ENCODE peak calls at places on chromosomes 4 and X, in ten cellular contexts. Y is Panc1, D is upper lobe of left lung, P is breast epithelium, A is stomach, F is sigmoid colon, Z is HL-60, W is HCT116, U is H1, S is endothelial cell of umbilical vein. N is an unnamed sample.

GRCh38 chrX:57134702-57135101 is 2.5 kb downstream of the SPIN2A start:
- DNase-seq in Y (no peak), D (no peak), P (no peak), A (no peak), F (no peak), Z (no peak), W (no peak), U (no peak), S (no peak), N (no peak)

GRCh38 chr4:151517896-151518295 is 108.9 kb downstream of the FHIP1A start:
- DNase-seq in Y (no peak), D (no peak), P (no peak), A (no peak), F (no peak), Z (no peak), W (no peak), U (no peak), S (no peak), N (no peak)

GRCh38 chr4:122758033-122758432 is 25.5 kb downstream of the BBS12 start:
- DNase-seq in Y (peak), D (no peak), P (no peak), A (no peak), F (no peak), Z (no peak), W (peak), U (no peak), S (peak), N (no peak)

GRCh38 chr4:152454398-152455011 is 81.4 kb downstream of the FBXW7 start:
- DNase-seq in Y (no peak), D (no peak), P (no peak), A (no peak), F (no peak), Z (no peak), W (no peak), U (no peak), S (peak), N (no peak)

GRCh38 chrX:153649178-153649914 is 2.3 kb downstream of the DUSP9 start:
- DNase-seq in Y (no peak), D (peak), P (peak), A (no peak), F (peak), Z (peak), W (no peak), U (no peak), S (no peak), N (no peak)

GRCh38 chr4:125719987-125720386 is 405.2 kb downstream of the FAT4 start:
- DNase-seq in Y (peak), D (no peak), P (no peak), A (no peak), F (no peak), Z (no peak), W (peak), U (no peak), S (peak), N (no peak)

GRCh38 chrX:149829751-149830191 is 48.0 kb downstream of the MAGEA9 start:
- DNase-seq in Y (no peak), D (no peak), P (no peak), A (no peak), F (no peak), Z (no peak), W (no peak), U (no peak), S (no peak), N (no peak)

GRCh38 chr4:168264903-168265302 is 53.6 kb downstream of the DDX60 start:
- DNase-seq in Y (no peak), D (no peak), P (no peak), A (no peak), F (no peak), Z (no peak), W (no peak), U (no peak), S (no peak), N (no peak)

GRCh38 chrX:123169247-123169901 is 14.7 kb upstream of the GRIA3 start:
- DNase-seq in Y (no peak), D (no peak), P (no peak), A (no peak), F (no peak), Z (no peak), W (peak), U (no peak), S (peak), N (no peak)

GRCh38 chr4:53645108-53645507 is 53.8 kb upstream of the LNX1 start:
- DNase-seq in Y (no peak), D (no peak), P (no peak), A (no peak), F (no peak), Z (no peak), W (no peak), U (no peak), S (no peak), N (no peak)

GRCh38 chr4:186244835-186245234 is 17.5 kb downstream of the KLKB1 start:
- DNase-seq in Y (no peak), D (no peak), P (no peak), A (no peak), F (no peak), Z (no peak), W (no peak), U (no peak), S (no peak), N (no peak)

GRCh38 chr4:147635348-147635747 is 18.2 kb downstream of the TMEM184C start:
- DNase-seq in Y (no peak), D (no peak), P (no peak), A (no peak), F (no peak), Z (no peak), W (no peak), U (no peak), S (no peak), N (no peak)

GRCh38 chr4:25950476-25951389 is 36.7 kb downstream of the SMIM20 start:
- DNase-seq in Y (no peak), D (no peak), P (no peak), A (no peak), F (no peak), Z (no peak), W (no peak), U (no peak), S (no peak), N (no peak)

GRCh38 chr4:85681194-85681803 is 206.3 kb downstream of the ARHGAP24 start:
- DNase-seq in Y (peak), D (no peak), P (no peak), A (no peak), F (peak), Z (peak), W (no peak), U (no peak), S (no peak), N (no peak)

GRCh38 chr4:151857368-151857767 is 96.6 kb upstream of the GATB start:
- DNase-seq in Y (no peak), D (no peak), P (no peak), A (no peak), F (no peak), Z (no peak), W (no peak), U (no peak), S (peak), N (no peak)

GRCh38 chrX:130916636-130917422 is 13.8 kb upstream of the ENOX2 start:
- DNase-seq in Y (peak), D (no peak), P (no peak), A (peak), F (no peak), Z (peak), W (peak), U (no peak), S (peak), N (peak)

GRCh38 chrX:128929281-128930057 is 593.8 kb downstream of the SMARCA1 start:
- DNase-seq in Y (no peak), D (no peak), P (no peak), A (peak), F (no peak), Z (no peak), W (no peak), U (no peak), S (no peak), N (peak)

GRCh38 chr4:139330283-139330682 is 28.0 kb upstream of the NDUFC1 start:
- DNase-seq in Y (no peak), D (no peak), P (no peak), A (no peak), F (no peak), Z (no peak), W (no peak), U (no peak), S (no peak), N (no peak)

GRCh38 chr4:139337612-139338011 is 35.3 kb upstream of the NDUFC1 start:
- DNase-seq in Y (no peak), D (no peak), P (no peak), A (no peak), F (no peak), Z (no peak), W (no peak), U (no peak), S (no peak), N (no peak)

GRCh38 chr4:139331185-139331584 is 28.9 kb upstream of the NDUFC1 start:
- DNase-seq in Y (no peak), D (no peak), P (no peak), A (no peak), F (no peak), Z (no peak), W (no peak), U (no peak), S (no peak), N (no peak)

GRCh38 chr4:139329665-139330200 is 27.5 kb upstream of the NDUFC1 start:
- DNase-seq in Y (no peak), D (no peak), P (no peak), A (no peak), F (no peak), Z (no peak), W (no peak), U (no peak), S (no peak), N (no peak)

GRCh38 chr4:139333046-139333445 is 30.8 kb upstream of the NDUFC1 start:
- DNase-seq in Y (no peak), D (no peak), P (no peak), A (no peak), F (no peak), Z (no peak), W (no peak), U (no peak), S (no peak), N (no peak)
- TF ChIP-seq POLR2AphosphoS5 in Y (no peak), D (no peak), P (no peak), A (no peak), F (no peak), Z (no peak), W (no peak), U (no peak), S (no peak), N (no peak)

DNA sequence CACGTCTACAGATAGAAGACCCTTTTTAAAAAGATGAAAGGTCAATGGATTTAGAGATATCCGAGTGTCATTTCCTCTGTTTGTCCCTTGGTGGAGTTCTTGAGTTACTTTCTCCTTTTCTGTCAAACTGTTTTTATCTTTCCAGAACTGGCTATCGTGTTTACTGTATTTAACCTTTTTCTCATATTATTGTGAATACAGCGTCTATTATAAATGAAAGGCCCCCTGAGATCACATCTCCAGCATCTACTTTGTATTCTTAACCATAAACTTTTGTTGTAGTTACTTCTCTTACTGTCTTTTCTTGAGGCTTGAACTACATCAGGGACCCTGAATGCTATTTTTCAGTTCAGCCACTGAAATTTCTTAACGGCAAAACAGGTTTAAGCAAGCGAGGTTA is 4.0 kb upstream of the PCDH7 start:
- DNase-seq in Y (no peak), D (no peak), P (no peak), A (no peak), F (no peak), Z (no peak), W (peak), U (no peak), S (peak), N (no peak)
- TF ChIP-seq CTCF in Y (peak), D (no peak), P (peak), A (no peak), F (peak), Z (no peak), W (peak), U (peak), S (peak), N (no peak)

DNA sequence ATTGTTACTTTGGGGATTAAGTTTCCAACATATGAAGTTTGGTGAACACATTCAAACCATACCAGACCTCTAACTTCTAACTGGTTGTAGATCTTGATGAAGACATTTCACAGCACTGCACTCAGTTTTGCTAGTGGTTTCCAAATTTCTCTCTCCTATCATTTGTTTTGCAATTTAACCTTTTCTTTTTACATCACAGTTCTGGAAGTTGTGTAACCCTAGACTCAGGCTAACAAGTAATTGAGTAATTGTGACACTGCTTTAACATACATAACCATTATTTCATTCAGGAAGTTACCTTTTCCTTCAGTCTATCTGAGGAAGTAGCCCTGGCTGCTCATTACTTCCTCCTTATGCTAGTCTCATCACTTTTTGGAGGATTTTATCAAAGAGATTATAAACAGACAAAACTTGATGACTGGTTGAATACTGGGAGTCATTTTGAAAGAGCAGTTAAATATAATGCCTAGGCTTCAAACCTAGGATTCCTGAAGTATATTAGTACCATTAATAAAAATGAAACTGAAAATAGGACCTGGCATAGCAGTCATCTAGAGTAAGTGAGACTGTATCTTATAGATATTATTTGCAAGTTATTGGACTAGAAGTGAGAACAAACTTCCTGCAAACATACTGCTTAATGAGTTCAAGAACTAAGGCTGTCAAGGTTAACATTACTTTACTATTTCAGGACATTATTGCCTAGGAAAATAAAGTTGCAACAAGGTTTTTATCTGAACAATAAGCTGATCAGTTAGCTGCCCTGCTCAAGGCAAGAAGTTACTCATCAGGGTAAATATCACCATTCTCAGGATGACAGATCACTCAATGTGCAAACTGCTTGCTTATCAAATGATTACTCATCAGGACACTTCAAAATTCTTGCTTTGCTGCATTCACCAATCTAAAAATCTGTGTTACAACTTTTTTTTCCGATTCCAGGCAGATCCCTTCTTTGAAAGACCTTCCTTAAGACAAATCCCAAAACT is 25.6 kb upstream of the TEX13C start:
- DNase-seq in Y (no peak), D (no peak), P (no peak), A (no peak), F (no peak), Z (peak), W (no peak), U (no peak), S (no peak), N (no peak)
- H3K4me3 ChIP-seq in Y (no peak), D (no peak), P (no peak), A (no peak), F (no peak), Z (no peak), W (no peak), U (no peak), S (no peak), N (no peak)

DNA sequence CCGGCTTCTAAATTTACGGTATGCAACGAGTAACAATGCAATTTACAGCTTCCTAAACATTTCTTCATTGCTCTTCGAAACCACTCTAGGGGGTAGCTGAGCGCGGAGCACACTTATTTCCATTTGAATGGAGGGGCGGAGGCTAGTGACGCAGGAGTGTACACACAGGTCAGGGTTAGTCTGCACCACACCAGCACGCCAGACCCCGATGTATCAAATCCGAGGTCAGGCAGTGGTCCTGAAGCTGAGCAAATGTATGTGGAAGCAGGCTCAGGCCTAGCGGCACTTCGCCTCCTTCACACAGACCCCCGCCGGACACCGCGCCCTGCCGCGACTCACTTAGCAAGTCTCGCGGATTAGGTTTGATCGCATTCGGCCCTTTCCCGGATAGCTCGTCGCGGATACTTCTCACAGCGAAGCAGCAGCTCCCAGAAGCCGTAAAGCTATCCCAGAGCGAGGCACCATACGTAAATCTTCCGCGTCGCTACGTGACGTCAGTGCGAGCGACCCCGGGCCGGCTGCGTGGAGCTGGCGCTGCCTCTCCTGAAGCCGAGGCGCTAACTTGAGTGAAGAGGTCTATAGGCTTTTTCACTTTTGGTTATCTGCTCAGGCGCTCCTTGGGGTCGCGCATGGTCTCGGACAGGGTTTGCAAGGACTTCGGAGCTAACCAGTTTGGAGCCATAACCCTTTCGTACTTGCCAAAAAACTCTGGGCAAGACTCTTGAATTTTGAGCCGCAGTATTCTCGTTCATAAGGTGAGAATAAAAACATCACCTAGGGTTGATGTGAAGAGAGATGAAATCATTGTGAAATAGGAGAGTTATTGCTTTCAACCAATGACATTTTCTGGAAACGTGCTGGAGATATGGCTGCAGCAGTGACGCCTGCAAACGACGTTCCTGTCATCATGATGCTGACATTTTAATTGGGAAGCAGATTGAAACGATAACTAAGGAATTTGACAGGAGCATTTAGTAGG is at the start of gene AASDH:
- DNase-seq in Y (peak), D (peak), P (peak), A (peak), F (peak), Z (peak), W (peak), U (peak), S (peak), N (peak)
- TF ChIP-seq POLR2AphosphoS5 in Y (peak), D (peak), P (peak), A (peak), F (peak), Z (peak), W (peak), U (peak), S (peak), N (peak)

GRCh38 chr4:56641494-56642051 is 39.5 kb downstream of the HOPX start:
- DNase-seq in Y (peak), D (no peak), P (no peak), A (no peak), F (no peak), Z (no peak), W (peak), U (no peak), S (peak), N (no peak)
- TF ChIP-seq CTCF in Y (no peak), D (no peak), P (no peak), A (no peak), F (no peak), Z (no peak), W (no peak), U (no peak), S (no peak), N (no peak)

GRCh38 chr4:98816816-98817215 is 112.1 kb downstream of the EIF4E start:
- DNase-seq in Y (no peak), D (no peak), P (no peak), A (no peak), F (no peak), Z (no peak), W (no peak), U (no peak), S (no peak), N (no peak)
- H3K4me3 ChIP-seq in Y (no peak), D (no peak), P (no peak), A (no peak), F (no peak), Z (no peak), W (no peak), U (no peak), S (no peak), N (no peak)

DNA sequence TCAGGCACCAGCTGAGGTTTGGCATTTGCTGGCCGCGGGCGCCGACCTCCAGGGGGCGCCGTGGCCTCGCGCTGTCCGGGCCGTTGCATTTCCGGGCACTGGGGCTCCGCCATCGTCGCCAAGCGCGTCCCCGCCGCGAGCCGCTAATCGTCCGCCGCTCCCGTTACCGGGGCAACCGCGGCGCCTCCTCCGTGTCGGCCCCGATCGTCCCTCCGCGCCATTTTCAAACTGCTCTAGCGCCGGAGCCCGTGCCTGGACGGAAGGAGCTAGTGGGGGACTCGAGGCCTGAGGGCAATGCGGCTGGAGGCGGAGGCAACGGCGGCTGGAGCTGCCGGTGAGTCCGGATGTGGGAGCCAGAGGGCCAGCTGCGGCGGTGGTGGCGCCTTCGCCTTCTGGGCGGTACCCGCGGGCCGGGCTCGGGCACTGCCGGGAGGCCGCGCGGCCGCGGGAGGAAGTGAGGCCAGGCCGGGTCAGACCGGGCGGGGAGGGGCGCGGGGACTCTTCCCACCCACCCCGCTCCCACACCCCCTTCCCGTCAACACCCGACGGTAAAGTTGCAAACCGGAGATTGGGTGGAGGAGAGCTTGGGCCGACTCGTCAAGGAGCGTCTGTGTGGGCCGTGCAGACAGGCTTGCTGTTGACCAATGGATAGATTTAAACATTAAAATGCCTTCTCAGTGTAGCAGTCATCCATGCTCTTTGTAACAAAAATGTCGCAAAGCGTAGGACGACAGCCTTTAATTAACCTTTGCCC is at the start of gene CEP135:
- DNase-seq in Y (peak), D (peak), P (peak), A (peak), F (peak), Z (peak), W (peak), U (peak), S (peak), N (peak)
- TF ChIP-seq POLR2AphosphoS5 in Y (peak), D (peak), P (peak), A (peak), F (peak), Z (peak), W (peak), U (peak), S (peak), N (peak)

GRCh38 chr4:13612569-13612968 is 15.0 kb downstream of the BOD1L1 start:
- DNase-seq in Y (no peak), D (no peak), P (no peak), A (no peak), F (no peak), Z (no peak), W (no peak), U (no peak), S (no peak), N (no peak)
- TF ChIP-seq CTCF in Y (no peak), D (no peak), P (no peak), A (no peak), F (no peak), Z (no peak), W (no peak), U (peak), S (no peak), N (no peak)

N was measured in prostate gland.